ENCODE peak calls at places on chromosomes 7 and 10, in seven cellular contexts. One of them, this sample, is unnamed.

GRCh38 chr10:58780481-58780880 is 267.8 kb downstream of the BICC1 start:
- DNase-seq in heart right ventricle: no peak
- DNase-seq in NT2/D1: no peak
- DNase-seq in effector memory CD4-positive, alpha-beta T cell: no peak
- DNase-seq in fibroblast of mammary gland: no peak
- DNase-seq in lower lobe of right lung: no peak
- DNase-seq in PC-3: no peak
- DNase-seq in this sample: no peak

GRCh38 chr7:79984210-79984609 is 150.4 kb upstream of the GNAI1 start:
- DNase-seq in heart right ventricle: no peak
- DNase-seq in NT2/D1: no peak
- DNase-seq in effector memory CD4-positive, alpha-beta T cell: no peak
- DNase-seq in fibroblast of mammary gland: peak; percentile 12
- DNase-seq in lower lobe of right lung: no peak
- DNase-seq in PC-3: peak; percentile 37
- DNase-seq in this sample: peak; percentile 3

GRCh38 chr10:96740579-96741281 is 20.4 kb upstream of the PIK3AP1 start:
- DNase-seq in heart right ventricle: peak; percentile 51
- DNase-seq in NT2/D1: no peak
- DNase-seq in effector memory CD4-positive, alpha-beta T cell: no peak
- DNase-seq in fibroblast of mammary gland: no peak
- DNase-seq in lower lobe of right lung: peak; percentile 87
- DNase-seq in PC-3: no peak
- DNase-seq in this sample: no peak

GRCh38 chr10:75042292-75042974 is 69.0 kb upstream of the SAMD8 start:
- DNase-seq in heart right ventricle: no peak
- DNase-seq in NT2/D1: no peak
- DNase-seq in effector memory CD4-positive, alpha-beta T cell: no peak
- DNase-seq in fibroblast of mammary gland: peak; percentile 92
- DNase-seq in lower lobe of right lung: no peak
- DNase-seq in PC-3: peak; percentile 93
- DNase-seq in this sample: peak; percentile 58

GRCh38 chr10:103854265-103854686 is 1.1 kb downstream of the SH3PXD2A start:
- DNase-seq in heart right ventricle: no peak
- DNase-seq in NT2/D1: no peak
- DNase-seq in effector memory CD4-positive, alpha-beta T cell: no peak
- DNase-seq in fibroblast of mammary gland: peak; percentile 69
- DNase-seq in lower lobe of right lung: no peak
- DNase-seq in PC-3: no peak
- DNase-seq in this sample: no peak

GRCh38 chr7:115516341-115516740 is 514.2 kb downstream of the TFEC start:
- DNase-seq in heart right ventricle: no peak
- DNase-seq in NT2/D1: no peak
- DNase-seq in effector memory CD4-positive, alpha-beta T cell: no peak
- DNase-seq in fibroblast of mammary gland: no peak
- DNase-seq in lower lobe of right lung: no peak
- DNase-seq in PC-3: no peak
- DNase-seq in this sample: no peak

GRCh38 chr10:79383974-79384606 is 36.8 kb downstream of the PPIF start:
- DNase-seq in heart right ventricle: no peak
- DNase-seq in NT2/D1: no peak
- DNase-seq in effector memory CD4-positive, alpha-beta T cell: no peak
- DNase-seq in fibroblast of mammary gland: no peak
- DNase-seq in lower lobe of right lung: peak; percentile 45
- DNase-seq in PC-3: no peak
- DNase-seq in this sample: no peak

GRCh38 chr7:42069625-42070024 is 167.4 kb downstream of the GLI3 start:
- DNase-seq in heart right ventricle: no peak
- DNase-seq in NT2/D1: no peak
- DNase-seq in effector memory CD4-positive, alpha-beta T cell: no peak
- DNase-seq in fibroblast of mammary gland: no peak
- DNase-seq in lower lobe of right lung: no peak
- DNase-seq in PC-3: no peak
- DNase-seq in this sample: no peak

GRCh38 chr7:115561341-115562110 is 469.0 kb downstream of the TFEC start:
- DNase-seq in heart right ventricle: no peak
- DNase-seq in NT2/D1: no peak
- DNase-seq in effector memory CD4-positive, alpha-beta T cell: no peak
- DNase-seq in fibroblast of mammary gland: peak; percentile 39
- DNase-seq in lower lobe of right lung: no peak
- DNase-seq in PC-3: peak; percentile 47
- DNase-seq in this sample: no peak

GRCh38 chr7:30169585-30169978 is 34.8 kb downstream of the MTURN start:
- DNase-seq in heart right ventricle: no peak
- DNase-seq in NT2/D1: no peak
- DNase-seq in effector memory CD4-positive, alpha-beta T cell: no peak
- DNase-seq in fibroblast of mammary gland: peak; percentile 64
- DNase-seq in lower lobe of right lung: no peak
- DNase-seq in PC-3: peak; percentile 55
- DNase-seq in this sample: no peak

GRCh38 chr10:52004342-52004949 is 305.1 kb upstream of the CSTF2T start:
- DNase-seq in heart right ventricle: no peak
- DNase-seq in NT2/D1: no peak
- DNase-seq in effector memory CD4-positive, alpha-beta T cell: no peak
- DNase-seq in fibroblast of mammary gland: peak; percentile 66
- DNase-seq in lower lobe of right lung: no peak
- DNase-seq in PC-3: peak; percentile 94
- DNase-seq in this sample: peak; percentile 51

GRCh38 chr10:110163192-110163773 is 44.1 kb upstream of the MXI1 start:
- DNase-seq in heart right ventricle: no peak
- DNase-seq in NT2/D1: peak; percentile 60
- DNase-seq in effector memory CD4-positive, alpha-beta T cell: no peak
- DNase-seq in fibroblast of mammary gland: no peak
- DNase-seq in lower lobe of right lung: no peak
- DNase-seq in PC-3: no peak
- DNase-seq in this sample: no peak

GRCh38 chr10:93147281-93147680 is 73.6 kb downstream of the CYP26A1 start:
- DNase-seq in heart right ventricle: no peak
- DNase-seq in NT2/D1: no peak
- DNase-seq in effector memory CD4-positive, alpha-beta T cell: no peak
- DNase-seq in fibroblast of mammary gland: no peak
- DNase-seq in lower lobe of right lung: no peak
- DNase-seq in PC-3: no peak
- DNase-seq in this sample: no peak

GRCh38 chr10:16952010-16952550 is 134.9 kb upstream of the RSU1 start:
- DNase-seq in heart right ventricle: no peak
- DNase-seq in NT2/D1: no peak
- DNase-seq in effector memory CD4-positive, alpha-beta T cell: no peak
- DNase-seq in fibroblast of mammary gland: no peak
- DNase-seq in lower lobe of right lung: no peak
- DNase-seq in PC-3: no peak
- DNase-seq in this sample: no peak

GRCh38 chr7:81744389-81744788 is 25.5 kb downstream of the HGF start:
- DNase-seq in heart right ventricle: no peak
- DNase-seq in NT2/D1: no peak
- DNase-seq in effector memory CD4-positive, alpha-beta T cell: no peak
- DNase-seq in fibroblast of mammary gland: no peak
- DNase-seq in lower lobe of right lung: no peak
- DNase-seq in PC-3: no peak
- DNase-seq in this sample: no peak

GRCh38 chr10:92010026-92010713 is 86.6 kb downstream of the BTAF1 start:
- DNase-seq in heart right ventricle: no peak
- DNase-seq in NT2/D1: no peak
- DNase-seq in effector memory CD4-positive, alpha-beta T cell: no peak
- DNase-seq in fibroblast of mammary gland: no peak
- DNase-seq in lower lobe of right lung: no peak
- DNase-seq in PC-3: no peak
- DNase-seq in this sample: no peak

GRCh38 chr7:39910108-39910869 is 39.8 kb upstream of the CDK13 start:
- DNase-seq in heart right ventricle: no peak
- DNase-seq in NT2/D1: no peak
- DNase-seq in effector memory CD4-positive, alpha-beta T cell: no peak
- DNase-seq in fibroblast of mammary gland: peak; percentile 58
- DNase-seq in lower lobe of right lung: no peak
- DNase-seq in PC-3: no peak
- DNase-seq in this sample: no peak

GRCh38 chr7:29950480-29950879 is 39.1 kb downstream of the SCRN1 start:
- DNase-seq in heart right ventricle: no peak
- DNase-seq in NT2/D1: no peak
- DNase-seq in effector memory CD4-positive, alpha-beta T cell: no peak
- DNase-seq in fibroblast of mammary gland: no peak
- DNase-seq in lower lobe of right lung: no peak
- DNase-seq in PC-3: no peak
- DNase-seq in this sample: no peak

GRCh38 chr7:537911-538634 is 18.4 kb upstream of the PDGFA start:
- DNase-seq in heart right ventricle: peak; percentile 67
- DNase-seq in NT2/D1: no peak
- DNase-seq in effector memory CD4-positive, alpha-beta T cell: no peak
- DNase-seq in fibroblast of mammary gland: peak; percentile 79
- DNase-seq in lower lobe of right lung: peak; percentile 85
- DNase-seq in PC-3: peak; percentile 92
- DNase-seq in this sample: peak; percentile 90

GRCh38 chr7:155349601-155350331 is 52.1 kb downstream of the INSIG1 start:
- DNase-seq in heart right ventricle: no peak
- DNase-seq in NT2/D1: no peak
- DNase-seq in effector memory CD4-positive, alpha-beta T cell: no peak
- DNase-seq in fibroblast of mammary gland: no peak
- DNase-seq in lower lobe of right lung: peak; percentile 51
- DNase-seq in PC-3: no peak
- DNase-seq in this sample: no peak

GRCh38 chr10:21953585-21954057 is 49.9 kb downstream of the DNAJC1 start:
- DNase-seq in heart right ventricle: no peak
- DNase-seq in NT2/D1: no peak
- DNase-seq in effector memory CD4-positive, alpha-beta T cell: no peak
- DNase-seq in fibroblast of mammary gland: peak; percentile 60
- DNase-seq in lower lobe of right lung: no peak
- DNase-seq in PC-3: peak; percentile 43
- DNase-seq in this sample: peak; percentile 73

GRCh38 chr7:124651136-124651535 is 114.5 kb downstream of the GPR37 start:
- DNase-seq in heart right ventricle: no peak
- DNase-seq in NT2/D1: no peak
- DNase-seq in effector memory CD4-positive, alpha-beta T cell: no peak
- DNase-seq in fibroblast of mammary gland: no peak
- DNase-seq in lower lobe of right lung: no peak
- DNase-seq in PC-3: no peak
- DNase-seq in this sample: no peak

GRCh38 chr7:124652237-124652636 is 113.4 kb downstream of the GPR37 start:
- DNase-seq in heart right ventricle: no peak
- DNase-seq in NT2/D1: no peak
- DNase-seq in effector memory CD4-positive, alpha-beta T cell: no peak
- DNase-seq in fibroblast of mammary gland: no peak
- DNase-seq in lower lobe of right lung: no peak
- DNase-seq in PC-3: peak; percentile 54
- DNase-seq in this sample: peak; percentile 56

GRCh38 chr7:124645704-124646103 is 119.9 kb downstream of the GPR37 start:
- DNase-seq in heart right ventricle: no peak
- DNase-seq in NT2/D1: no peak
- DNase-seq in effector memory CD4-positive, alpha-beta T cell: no peak
- DNase-seq in fibroblast of mammary gland: no peak
- DNase-seq in lower lobe of right lung: no peak
- DNase-seq in PC-3: no peak
- DNase-seq in this sample: no peak

DNA sequence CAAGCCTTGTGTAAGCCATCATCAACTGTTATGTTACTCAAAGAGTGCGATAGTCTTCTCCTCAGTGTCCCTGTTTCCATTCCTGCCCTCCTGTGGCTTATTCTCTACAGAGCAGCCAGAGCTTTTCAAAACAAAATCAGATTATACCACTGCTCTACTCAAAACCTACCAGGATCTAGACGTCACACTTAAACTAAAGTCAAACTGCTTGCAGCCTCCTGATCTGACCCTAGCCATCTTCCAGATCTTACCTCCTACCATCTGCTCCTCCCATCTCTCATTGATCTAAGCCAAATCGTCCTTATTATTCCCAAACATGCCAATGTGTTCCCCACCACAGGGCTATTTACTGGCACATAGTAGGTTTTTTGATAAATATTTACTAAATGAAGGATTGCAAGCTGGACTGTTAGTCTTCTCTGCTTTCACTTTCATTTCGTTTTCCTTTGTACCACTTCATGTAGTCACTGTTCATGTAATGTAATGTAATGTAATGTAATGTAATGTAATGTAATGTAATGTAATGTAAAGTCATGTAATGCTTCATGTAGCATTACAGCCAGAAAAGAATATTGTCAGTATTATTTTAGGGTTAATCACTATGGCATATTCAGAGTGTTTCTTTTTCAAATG is 116.1 kb downstream of the GPR37 start:
- DNase-seq in heart right ventricle: no peak
- DNase-seq in NT2/D1: no peak
- DNase-seq in effector memory CD4-positive, alpha-beta T cell: no peak
- DNase-seq in fibroblast of mammary gland: no peak
- DNase-seq in lower lobe of right lung: no peak
- DNase-seq in PC-3: no peak
- DNase-seq in this sample: no peak
- H3K4me3 ChIP-seq in heart right ventricle: no peak overlapping the region
- H3K4me3 ChIP-seq in NT2/D1: no peak overlapping the region
- H3K4me3 ChIP-seq in effector memory CD4-positive, alpha-beta T cell: peak overlapping the region; percentile 3
- H3K4me3 ChIP-seq in fibroblast of mammary gland: no peak overlapping the region
- H3K4me3 ChIP-seq in lower lobe of right lung: no peak overlapping the region
- H3K4me3 ChIP-seq in PC-3: no peak overlapping the region
- H3K4me3 ChIP-seq in this sample: no peak overlapping the region

DNA sequence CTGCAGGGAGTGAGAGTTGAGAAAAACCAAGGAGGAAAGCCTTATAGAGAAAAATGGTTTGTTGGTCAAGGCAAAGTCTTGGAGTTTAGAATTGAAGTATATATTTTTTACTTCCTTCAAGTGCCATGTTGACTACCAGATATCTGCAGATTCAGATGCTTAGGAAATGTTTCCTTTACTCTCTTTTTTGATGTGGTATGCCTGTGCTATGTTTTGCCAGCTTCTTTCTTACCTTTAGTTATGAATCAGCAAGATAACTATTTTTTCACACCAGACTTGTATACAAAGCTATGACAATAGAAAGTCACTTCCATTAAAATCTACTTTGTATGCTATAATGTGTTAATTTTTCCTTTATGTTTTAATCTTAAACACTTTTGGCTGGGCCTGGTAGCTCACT is 3.6 kb downstream of the R3HCC1L start:
- DNase-seq in heart right ventricle: no peak
- DNase-seq in NT2/D1: no peak
- DNase-seq in effector memory CD4-positive, alpha-beta T cell: no peak
- DNase-seq in fibroblast of mammary gland: no peak
- DNase-seq in lower lobe of right lung: no peak
- DNase-seq in PC-3: no peak
- DNase-seq in this sample: no peak
- H3K4me3 ChIP-seq in heart right ventricle: no peak overlapping the region
- H3K4me3 ChIP-seq in NT2/D1: no peak overlapping the region
- H3K4me3 ChIP-seq in effector memory CD4-positive, alpha-beta T cell: no peak overlapping the region
- H3K4me3 ChIP-seq in fibroblast of mammary gland: no peak overlapping the region
- H3K4me3 ChIP-seq in lower lobe of right lung: no peak overlapping the region
- H3K4me3 ChIP-seq in PC-3: no peak overlapping the region
- H3K4me3 ChIP-seq in this sample: no peak overlapping the region

GRCh38 chr7:131409129-131409766 is 81.6 kb downstream of the MKLN1 start:
- DNase-seq in heart right ventricle: no peak
- DNase-seq in NT2/D1: no peak
- DNase-seq in effector memory CD4-positive, alpha-beta T cell: no peak
- DNase-seq in fibroblast of mammary gland: no peak
- DNase-seq in lower lobe of right lung: no peak
- DNase-seq in PC-3: no peak
- DNase-seq in this sample: no peak
- H3K4me3 ChIP-seq in heart right ventricle: no peak overlapping the region
- H3K4me3 ChIP-seq in NT2/D1: no peak overlapping the region
- H3K4me3 ChIP-seq in effector memory CD4-positive, alpha-beta T cell: no peak overlapping the region
- H3K4me3 ChIP-seq in fibroblast of mammary gland: no peak overlapping the region
- H3K4me3 ChIP-seq in lower lobe of right lung: no peak overlapping the region
- H3K4me3 ChIP-seq in PC-3: no peak overlapping the region
- H3K4me3 ChIP-seq in this sample: no peak overlapping the region

DNA sequence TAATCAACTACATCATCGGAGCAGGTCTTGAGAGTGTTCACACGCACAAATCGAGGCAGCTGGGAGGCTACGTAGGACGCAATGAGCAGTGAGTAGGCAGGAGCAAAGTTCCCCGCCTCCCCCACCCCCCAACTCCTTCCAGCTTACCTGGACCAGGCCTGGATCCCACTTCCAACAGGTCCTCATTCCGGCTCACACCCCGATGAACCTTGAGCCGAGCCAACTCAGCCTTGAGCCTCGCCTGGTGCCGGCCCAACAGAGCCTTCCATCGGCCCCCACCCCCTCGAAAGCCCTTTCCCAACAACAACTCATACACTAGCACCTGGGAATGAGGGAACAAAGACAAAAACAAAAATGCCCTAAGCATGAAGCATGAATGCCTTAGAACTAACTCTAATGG is 1.2 kb downstream of the NSUN5 start:
- DNase-seq in heart right ventricle: no peak
- DNase-seq in NT2/D1: no peak
- DNase-seq in effector memory CD4-positive, alpha-beta T cell: no peak
- DNase-seq in fibroblast of mammary gland: no peak
- DNase-seq in lower lobe of right lung: no peak
- DNase-seq in PC-3: no peak
- DNase-seq in this sample: no peak
- H3K4me3 ChIP-seq in heart right ventricle: no peak overlapping the region
- H3K4me3 ChIP-seq in NT2/D1: peak overlapping the region; percentile 87
- H3K4me3 ChIP-seq in effector memory CD4-positive, alpha-beta T cell: peak overlapping the region; percentile 77
- H3K4me3 ChIP-seq in fibroblast of mammary gland: peak overlapping the region; percentile 69
- H3K4me3 ChIP-seq in lower lobe of right lung: peak overlapping the region; percentile 82
- H3K4me3 ChIP-seq in PC-3: peak overlapping the region; percentile 86
- H3K4me3 ChIP-seq in this sample: no peak overlapping the region

This sample was measured in epithelial cell of esophagus.